ENCODE peak calls at places on chromosomes 4 and X, in nine cellular contexts. R, N, M, D, F, I, X, K and V are unnamed samples.
A peak's percentile ranks its signal among the peaks of the same experiment; 100 is the strongest.

GRCh38 chr4:38138363-38138762 is 178.2 kb downstream of the PTTG2 start:
- DNase-seq in D (no peak), N (no peak), M (no peak), X (no peak), K (no peak), F (no peak), R (no peak), I (no peak), V (no peak)

GRCh38 chr4:177441061-177441802 is 1.0 kb downstream of the AGA start:
- DNase-seq in M (no peak), K (no peak), D (no peak), I (no peak), N (peak; percentile 10), F (peak; percentile 87), R (no peak), X (no peak), V (no peak)

GRCh38 chr4:56870927-56871326 is 36.8 kb upstream of the REST start:
- DNase-seq in N (no peak), X (no peak), R (no peak), K (no peak), I (no peak), F (no peak), M (no peak), D (no peak), V (no peak)

GRCh38 chr4:113145519-113146291 is 96.3 kb downstream of the ANK2 start:
- DNase-seq in F (no peak), D (no peak), R (peak; percentile 32), I (no peak), K (no peak), X (no peak), M (no peak), N (no peak), V (peak; percentile 74)

GRCh38 chr4:2954358-2955185 is 8.6 kb downstream of the NOP14 start:
- DNase-seq in X (no peak), I (no peak), N (no peak), R (no peak), F (peak; percentile 67), K (no peak), M (no peak), D (no peak), V (no peak)

GRCh38 chr4:25908491-25908901 is 5.5 kb upstream of the SMIM20 start:
- DNase-seq in M (no peak), F (no peak), R (no peak), K (no peak), N (no peak), I (no peak), D (no peak), X (peak; percentile 60), V (no peak)

GRCh38 chr4:159390648-159391047 is 287.8 kb downstream of the RAPGEF2 start:
- DNase-seq in I (no peak), F (no peak), X (peak; percentile 73), N (no peak), R (no peak), D (no peak), M (no peak), K (peak; percentile 16), V (no peak)

GRCh38 chrX:348461-349117 is 30.0 kb upstream of the GTPBP6 start:
- DNase-seq in X (no peak), D (peak; percentile 28), R (peak; percentile 32), M (no peak), K (no peak), N (no peak), I (no peak), F (no peak), V (no peak)

GRCh38 chr4:144985536-144985935 is 112.5 kb downstream of the ANAPC10 start:
- DNase-seq in F (no peak), I (no peak), X (no peak), N (no peak), R (no peak), K (no peak), D (no peak), M (no peak), V (no peak)

GRCh38 chr4:104493071-104493831 is 1.4 kb downstream of the CXXC4 start:
- DNase-seq in K (no peak), N (no peak), M (no peak), I (no peak), D (no peak), R (no peak), F (no peak), X (no peak), V (no peak)

GRCh38 chr4:74628808-74629616 is 165.3 kb downstream of the BTC start:
- DNase-seq in N (no peak), I (no peak), K (no peak), R (no peak), X (no peak), F (peak; percentile 77), D (no peak), M (no peak), V (no peak)

GRCh38 chr4:96913437-96914075 is 1073.7 kb downstream of the PDHA2 start:
- DNase-seq in M (no peak), K (no peak), R (no peak), I (no peak), X (no peak), F (no peak), N (no peak), D (no peak), V (no peak)

GRCh38 chrX:47174376-47174775 is 19.3 kb upstream of the UBA1 start:
- DNase-seq in X (no peak), F (no peak), M (no peak), D (no peak), R (no peak), K (no peak), N (no peak), I (no peak), V (no peak)

GRCh38 chrX:49071877-49072711 is 1.7 kb downstream of the PRAF2 start:
- DNase-seq in M (peak; percentile 56), I (no peak), K (peak; percentile 75), N (peak; percentile 68), X (no peak), R (peak; percentile 85), F (no peak), D (peak; percentile 89), V (no peak)

GRCh38 chrX:110315541-110315940 is 2.3 kb downstream of the AMMECR1 start:
- DNase-seq in D (no peak), F (no peak), N (no peak), I (no peak), R (no peak), M (no peak), X (no peak), K (no peak), V (no peak)

GRCh38 chr4:121072836-121073362 is 564 bp upstream of the NDNF start:
- DNase-seq in R (peak; percentile 68), I (no peak), N (no peak), D (peak; percentile 73), F (no peak), M (no peak), X (no peak), K (no peak), V (peak; percentile 58)

GRCh38 chr4:53854991-53855885 is 209.2 kb downstream of the CHIC2 start:
- DNase-seq in D (no peak), N (no peak), R (no peak), K (no peak), X (no peak), M (no peak), I (no peak), F (peak; percentile 10), V (no peak)

DNA sequence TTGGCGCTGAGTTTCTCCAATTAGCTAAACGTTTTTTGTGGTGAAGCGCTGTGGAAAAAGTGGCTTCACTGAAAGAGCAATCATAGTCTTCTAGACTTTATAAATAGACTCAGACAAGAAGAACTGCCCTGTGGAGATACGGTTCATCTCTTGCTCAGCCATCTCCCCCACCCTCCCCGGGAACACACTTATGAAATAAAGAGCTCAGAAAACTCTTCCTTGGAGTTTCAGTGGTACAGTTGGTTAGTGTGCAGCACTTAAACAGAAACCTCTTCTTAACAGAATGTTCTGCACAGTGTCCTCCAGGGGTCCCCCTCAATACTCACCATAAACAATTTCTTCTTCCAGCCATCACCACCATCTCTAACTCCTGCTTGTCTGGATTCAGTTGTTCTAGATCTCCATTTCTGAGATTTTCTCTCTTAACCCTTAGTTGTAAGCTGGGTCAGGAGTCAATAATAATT is 313.0 kb downstream of the ARHGAP10 start:
- DNase-seq in M (no peak), F (peak; percentile 11), R (no peak), X (no peak), K (no peak), I (no peak), N (no peak), D (no peak), V (no peak)
- TF ChIP-seq CTCF in M (no peak), F (no peak), R (no peak), X (no peak), K (no peak), I (peak; percentile 41), N (no peak), D (peak; percentile 13), V (no peak)

GRCh38 chr4:158259955-158260575 is 49.8 kb downstream of the TMEM144 start:
- DNase-seq in D (no peak), N (no peak), K (no peak), M (no peak), R (no peak), F (peak; percentile 33), I (no peak), X (no peak), V (no peak)
- TF ChIP-seq CTCF in D (peak; percentile 36), N (peak; percentile 58), K (no peak), M (peak; percentile 28), R (peak; percentile 25), F (no peak), I (no peak), X (peak; percentile 70), V (peak; percentile 40)

GRCh38 chrX:105189093-105189492 is 31.4 kb downstream of the TEX13A start:
- DNase-seq in D (no peak), F (no peak), N (no peak), K (no peak), I (no peak), M (no peak), R (no peak), X (no peak), V (no peak)

GRCh38 chrX:105191878-105192277 is 28.6 kb downstream of the TEX13A start:
- DNase-seq in K (no peak), M (no peak), X (no peak), D (no peak), F (peak; percentile 3), R (no peak), I (no peak), N (no peak), V (peak; percentile 28)

DNA sequence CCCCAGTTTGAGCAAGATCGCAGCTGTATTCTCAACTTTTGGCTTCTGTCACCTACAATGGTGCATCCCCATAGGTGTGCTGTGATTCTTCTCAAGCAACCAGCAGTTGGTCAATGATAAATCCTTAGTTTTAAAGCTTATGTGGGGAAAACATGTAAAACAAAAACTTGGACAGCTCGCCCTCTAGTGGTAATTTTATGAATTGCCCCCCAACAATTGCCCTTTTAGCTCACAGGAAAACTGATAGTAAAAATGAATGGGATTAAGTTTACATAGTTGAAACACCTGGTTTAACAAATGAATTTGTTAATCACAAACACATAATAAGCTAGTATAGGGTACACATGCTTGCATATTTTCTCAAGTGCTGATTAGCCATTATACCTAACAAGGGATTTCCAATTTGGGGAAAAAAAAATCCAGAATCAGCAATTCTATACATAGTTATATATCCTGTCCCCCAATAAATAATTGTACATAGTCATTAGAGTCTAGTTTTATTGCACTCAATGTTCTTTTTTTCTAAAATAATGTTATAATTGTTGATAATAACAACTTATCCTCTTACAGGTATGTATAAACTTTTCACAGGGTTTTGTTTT is 30.1 kb downstream of the TEX13A start:
- DNase-seq in F (peak; percentile 30), D (no peak), N (peak; percentile 7), K (peak; percentile 5), R (no peak), I (no peak), M (peak; percentile 14), X (no peak), V (peak; percentile 30)
- TF ChIP-seq CTCF in F (peak; percentile 51), D (peak; percentile 69), N (peak; percentile 58), K (peak; percentile 26), R (peak; percentile 47), I (peak; percentile 53), M (peak; percentile 58), X (peak; percentile 80), V (peak; percentile 79)

GRCh38 chrX:152588206-152588605 is 49.5 kb upstream of the GABRQ start:
- DNase-seq in N (no peak), X (peak; percentile 64), F (no peak), M (no peak), I (no peak), R (no peak), K (no peak), D (no peak), V (no peak)
- TF ChIP-seq CTCF in N (no peak), X (no peak), F (no peak), M (no peak), I (no peak), R (no peak), K (no peak), D (no peak), V (no peak)